ENCODE peak calls at places on chromosomes 2 and 18, in four cellular contexts. O is IMR-90, S is adrenal gland, T is testis. H is an unnamed sample.

GRCh38 chr2:23452853-23453420 is 68.0 kb downstream of the KLHL29 start:
- DNase-seq in O (peak), S (peak), T (no peak), H (no peak)

GRCh38 chr2:105877945-105878344 is 133.2 kb downstream of the NCK2 start:
- DNase-seq in O (no peak), S (no peak), T (no peak), H (peak)

GRCh38 chr2:224915126-224915525 is 127.1 kb downstream of the DOCK10 start:
- DNase-seq in O (peak), S (no peak), T (no peak), H (no peak)

GRCh38 chr2:239824866-239825704 is 200.1 kb downstream of the NDUFA10 start:
- DNase-seq in O (no peak), S (peak), T (peak), H (peak)

GRCh38 chr2:64865831-64866146 is 123.4 kb upstream of the SLC1A4 start:
- DNase-seq in O (no peak), S (no peak), T (no peak), H (no peak)

GRCh38 chr18:76573325-76574025 is 78.4 kb upstream of the ZNF516 start:
- DNase-seq in O (peak), S (no peak), T (no peak), H (no peak)

GRCh38 chr2:229235136-229235914 is 35.8 kb downstream of the PID1 start:
- DNase-seq in O (peak), S (peak), T (no peak), H (no peak)

GRCh38 chr2:192007819-192008218 is 160.9 kb upstream of the CAVIN2 start:
- DNase-seq in O (peak), S (no peak), T (no peak), H (no peak)

GRCh38 chr2:10778724-10779115 is 33.9 kb downstream of the PDIA6 start:
- DNase-seq in O (no peak), S (peak), T (no peak), H (no peak)

GRCh38 chr18:2218101-2218500 is 353.2 kb downstream of the METTL4 start:
- DNase-seq in O (no peak), S (no peak), T (no peak), H (no peak)

GRCh38 chr2:168920504-168921157 is 19.5 kb downstream of the G6PC2 start:
- DNase-seq in O (peak), S (no peak), T (no peak), H (no peak)

GRCh38 chr2:9565436-9566153 is 10.0 kb upstream of the ADAM17 start:
- DNase-seq in O (peak), S (peak), T (peak), H (peak)

GRCh38 chr2:120586507-120587283 is 149.0 kb upstream of the GLI2 start:
- DNase-seq in O (no peak), S (no peak), T (no peak), H (no peak)

GRCh38 chr2:70069049-70069448 is 18.2 kb upstream of the PCBP1 start:
- DNase-seq in O (peak), S (no peak), T (no peak), H (peak)
- H3K27ac ChIP-seq in O (no peak), S (no peak), T (no peak), H (peak)

GRCh38 chr2:17051558-17051957 is 385.9 kb upstream of the CYRIA start:
- DNase-seq in O (no peak), S (no peak), T (no peak), H (no peak)
- TF ChIP-seq CTCF in O (no peak), S (no peak), T (no peak), H (no peak)

DNA sequence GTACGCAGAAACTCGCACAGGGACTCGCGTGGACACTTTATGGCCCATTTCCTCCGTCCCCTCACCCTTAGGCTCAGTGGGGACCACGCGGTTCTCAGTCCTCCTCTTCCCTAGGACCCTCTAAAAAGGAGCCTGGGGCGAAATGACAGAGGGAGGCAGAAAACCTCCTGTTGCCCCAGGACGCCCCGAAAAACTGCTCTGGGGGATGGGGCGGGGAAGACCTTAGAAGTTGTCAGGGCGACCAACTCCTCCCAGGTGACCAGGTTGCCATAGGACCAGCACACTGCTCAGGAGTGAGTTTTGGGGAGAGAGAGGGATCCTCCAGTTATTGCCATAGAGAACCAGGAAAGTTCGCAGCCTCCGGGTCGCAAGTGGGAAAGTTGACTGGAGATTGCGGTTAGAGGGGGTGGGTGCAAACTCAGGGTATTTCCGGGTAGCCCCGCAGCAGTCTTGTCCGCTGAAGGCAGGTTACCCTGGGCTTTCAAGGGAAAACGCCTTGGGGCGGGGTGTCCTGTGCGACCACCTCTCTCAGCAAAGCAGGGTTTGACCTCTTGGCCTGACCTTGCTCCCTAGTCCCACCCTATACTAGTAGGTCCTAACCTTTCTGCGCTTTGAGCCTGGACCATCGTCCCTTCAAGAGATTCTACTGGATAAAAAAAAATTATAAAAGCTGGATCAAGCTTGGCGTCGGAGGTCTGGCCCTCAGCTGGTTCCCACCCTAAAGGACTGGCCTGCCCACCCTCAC is 7.8 kb upstream of the PAX3 start:
- DNase-seq in O (no peak), S (no peak), T (no peak), H (no peak)
- H3K4me3 ChIP-seq in O (no peak), S (peak), T (peak), H (peak)

GRCh38 chr2:8168876-8169275 is 513.0 kb upstream of the ID2 start:
- DNase-seq in O (peak), S (no peak), T (no peak), H (no peak)
- H3K27ac ChIP-seq in O (peak), S (no peak), T (no peak), H (no peak)

DNA sequence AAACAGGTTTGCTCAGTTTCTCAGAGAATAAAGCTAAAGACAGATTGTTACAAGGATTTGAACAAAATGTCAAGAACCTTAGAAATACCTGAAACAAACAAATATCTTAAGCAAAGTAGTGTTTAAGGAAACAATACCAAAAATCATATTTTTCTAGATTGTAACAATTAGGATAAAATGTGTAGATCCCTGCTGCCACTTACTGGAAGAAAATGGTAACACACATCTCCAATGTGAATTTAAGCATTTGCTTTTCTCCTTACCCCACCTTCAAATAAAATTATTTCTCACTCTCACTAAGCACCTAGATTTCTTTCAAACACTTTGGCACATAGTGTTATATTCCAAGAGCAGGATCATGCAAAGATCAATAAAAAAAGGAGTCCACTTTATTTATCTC is 34.9 kb downstream of the SUCLG1 start:
- DNase-seq in O (peak), S (no peak), T (no peak), H (no peak)
- TF ChIP-seq CTCF in O (peak), S (peak), T (peak), H (no peak)

GRCh38 chr2:164560181-164560792 is 61.0 kb downstream of the GRB14 start:
- DNase-seq in O (peak), S (no peak), T (no peak), H (no peak)
- H3K4me3 ChIP-seq in O (no peak), S (no peak), T (no peak), H (no peak)

GRCh38 chr2:177262958-177263450 is 1.5 kb downstream of the NFE2L2 start:
- DNase-seq in O (no peak), S (no peak), T (no peak), H (no peak)

GRCh38 chr2:177258059-177258458 is 6.5 kb downstream of the NFE2L2 start:
- DNase-seq in O (no peak), S (no peak), T (no peak), H (no peak)

GRCh38 chr2:177261115-177261779 is 3.3 kb downstream of the NFE2L2 start:
- DNase-seq in O (no peak), S (no peak), T (no peak), H (peak)

GRCh38 chr2:177262137-177262536 is 2.4 kb downstream of the NFE2L2 start:
- DNase-seq in O (no peak), S (no peak), T (no peak), H (peak)

GRCh38 chr2:177260398-177260797 is 4.1 kb downstream of the NFE2L2 start:
- DNase-seq in O (no peak), S (no peak), T (no peak), H (no peak)
- H3K27ac ChIP-seq in O (no peak), S (no peak), T (peak), H (no peak)

GRCh38 chr18:12394428-12394827 is 13.3 kb upstream of the PRELID3A start:
- DNase-seq in O (no peak), S (no peak), T (no peak), H (no peak)
- TF ChIP-seq CTCF in O (peak), S (peak), T (no peak), H (no peak)

GRCh38 chr2:222708274-222708710 is 36.8 kb downstream of the MOGAT1 start:
- DNase-seq in O (peak), S (peak), T (peak), H (peak)

GRCh38 chr2:222707102-222707688 is 35.7 kb downstream of the MOGAT1 start:
- DNase-seq in O (no peak), S (no peak), T (no peak), H (no peak)

GRCh38 chr2:222707689-222708273 is 36.3 kb downstream of the MOGAT1 start:
- DNase-seq in O (peak), S (no peak), T (no peak), H (no peak)

GRCh38 chr2:222711315-222711940 is 40.0 kb downstream of the MOGAT1 start:
- DNase-seq in O (no peak), S (no peak), T (no peak), H (no peak)

DNA sequence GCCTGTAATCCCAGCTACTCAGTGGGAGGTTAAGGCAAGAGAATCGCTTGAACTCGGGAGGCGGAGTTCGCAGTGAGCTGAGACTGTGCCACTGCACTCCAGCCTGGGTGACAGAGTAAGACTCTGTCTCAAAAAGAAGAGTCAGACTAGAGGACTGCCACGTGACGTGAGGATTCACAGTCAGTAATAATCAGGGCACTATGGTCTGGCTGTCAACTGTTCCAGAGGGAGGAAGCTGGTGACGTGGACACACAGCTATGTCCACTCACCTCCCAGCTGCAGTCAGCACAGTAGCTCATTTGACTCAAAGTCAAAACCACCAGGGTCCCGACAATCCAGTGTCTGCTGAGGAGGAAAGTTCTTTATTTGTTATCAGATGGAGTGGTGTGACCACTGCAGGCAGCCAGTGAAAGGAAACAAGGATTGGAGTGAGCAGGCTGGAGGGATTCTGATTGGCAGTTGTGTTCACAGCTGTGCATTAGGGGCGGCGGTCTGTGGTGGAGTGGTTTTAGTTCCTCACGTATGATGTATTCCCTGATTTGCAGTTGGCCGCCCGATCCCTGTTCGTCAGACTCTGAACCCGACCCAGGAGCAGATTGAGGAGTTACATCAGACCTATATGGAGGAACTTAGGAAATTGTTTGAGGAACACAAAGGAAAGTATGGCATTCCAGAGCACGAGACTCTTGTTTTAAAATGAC is 37.9 kb downstream of the MOGAT1 start:
- DNase-seq in O (peak), S (peak), T (peak), H (peak)
- H3K4me3 ChIP-seq in O (peak), S (no peak), T (no peak), H (no peak)

GRCh38 chr2:219350215-219350937 is 17.8 kb upstream of the RESP18 start:
- DNase-seq in O (peak), S (no peak), T (no peak), H (no peak)
- H3K27ac ChIP-seq in O (no peak), S (no peak), T (no peak), H (no peak)